ENCODE peak calls at places on chromosomes 12 and 14, in four cellular contexts. I is T-helper 2 cell, Y is iris pigment epithelial cell, W is DMS 273 treated with DMSO at 0.1 percent for 48 hours. M is an unnamed sample.

GRCh38 chr12:7293670-7294069 is 10.2 kb upstream of the ACSM4 start:
- DNase-seq in I (no peak), Y (no peak), W (no peak), M (no peak)

GRCh38 chr12:130954544-130954831 is 781 bp downstream of the ADGRD1 start:
- DNase-seq in Y (no peak), I (no peak), W (no peak), M (no peak)

GRCh38 chr12:92989715-92990484 is 60.8 kb upstream of the EEA1 start:
- DNase-seq in Y (no peak), I (no peak), W (no peak), M (no peak)

GRCh38 chr12:109951136-109951535 is 45.0 kb downstream of the GIT2 start:
- DNase-seq in W (no peak), Y (peak), I (no peak), M (peak)

GRCh38 chr12:115375188-115375991 is 691.4 kb upstream of the TBX3 start:
- DNase-seq in W (no peak), Y (peak), I (no peak), M (peak)

GRCh38 chr14:50521912-50522341 is 10.4 kb downstream of the MAP4K5 start:
- DNase-seq in I (no peak), W (no peak), Y (peak), M (peak)

GRCh38 chr12:121222847-121223246 is 12.9 kb downstream of the P2RX4 start:
- DNase-seq in W (no peak), I (no peak), Y (no peak), M (no peak)

GRCh38 chr12:23564454-23564853 is 385.0 kb downstream of the SOX5 start:
- DNase-seq in I (no peak), W (peak), Y (no peak), M (no peak)

GRCh38 chr14:101458536-101459391 is 102.5 kb upstream of the DIO3 start:
- DNase-seq in I (no peak), Y (no peak), W (no peak), M (no peak)

GRCh38 chr12:11513288-11513687 is 117.9 kb upstream of the PRB2 start:
- DNase-seq in Y (peak), W (no peak), I (no peak), M (no peak)

GRCh38 chr12:20044836-20045235 is 323.5 kb upstream of the PDE3A start:
- DNase-seq in I (no peak), W (no peak), Y (peak), M (peak)

GRCh38 chr14:75527449-75528163 is 5.3 kb downstream of the BATF start:
- DNase-seq in Y (no peak), W (no peak), I (no peak), M (no peak)

GRCh38 chr12:58950739-58951100 is 30.4 kb upstream of the LRIG3 start:
- DNase-seq in W (no peak), I (no peak), Y (no peak), M (no peak)

GRCh38 chr14:73467377-73467776 is 9.0 kb upstream of the NUMB start:
- DNase-seq in I (no peak), Y (peak), W (no peak), M (peak)

M was measured in IMR-90.